ENCODE peak calls at places on chromosomes 11 and 22, in five cellular contexts. One of them, this sample, is unnamed.

GRCh38 chr22:46297151-46297819 is 615 bp downstream of the GTSE1 start:
- DNase-seq in HL-60: no peak
- DNase-seq in foreskin fibroblast: peak
- DNase-seq in endodermal cell: peak
- DNase-seq in iPS-NIHi11: peak
- DNase-seq in this sample: no peak

GRCh38 chr11:27166130-27166529 is 125.5 kb downstream of the BBOX1 start:
- DNase-seq in HL-60: no peak
- DNase-seq in foreskin fibroblast: no peak
- DNase-seq in endodermal cell: no peak
- DNase-seq in iPS-NIHi11: no peak
- DNase-seq in this sample: no peak

GRCh38 chr11:504053-504993 is 2.7 kb downstream of the RNH1 start:
- DNase-seq in HL-60: peak
- DNase-seq in foreskin fibroblast: peak
- DNase-seq in endodermal cell: peak
- DNase-seq in iPS-NIHi11: peak
- DNase-seq in this sample: no peak

GRCh38 chr11:88482871-88483301 is 145.3 kb upstream of the CTSC start:
- DNase-seq in HL-60: no peak
- DNase-seq in foreskin fibroblast: no peak
- DNase-seq in endodermal cell: no peak
- DNase-seq in iPS-NIHi11: no peak
- DNase-seq in this sample: no peak

GRCh38 chr11:108817971-108818370 is 153.1 kb downstream of the DDX10 start:
- DNase-seq in HL-60: no peak
- DNase-seq in foreskin fibroblast: no peak
- DNase-seq in endodermal cell: no peak
- DNase-seq in iPS-NIHi11: no peak
- DNase-seq in this sample: no peak

GRCh38 chr11:1734571-1735081 is 15.8 kb downstream of the IFITM10 start:
- DNase-seq in HL-60: no peak
- DNase-seq in foreskin fibroblast: no peak
- DNase-seq in endodermal cell: peak
- DNase-seq in iPS-NIHi11: no peak
- DNase-seq in this sample: no peak

GRCh38 chr11:116692318-116693106 is 80.3 kb downstream of the BUD13 start:
- DNase-seq in HL-60: no peak
- DNase-seq in foreskin fibroblast: no peak
- DNase-seq in endodermal cell: peak
- DNase-seq in iPS-NIHi11: no peak
- DNase-seq in this sample: no peak

GRCh38 chr11:69801513-69802335 is 17.5 kb downstream of the FGF3 start:
- DNase-seq in HL-60: no peak
- DNase-seq in foreskin fibroblast: no peak
- DNase-seq in endodermal cell: peak
- DNase-seq in iPS-NIHi11: peak
- DNase-seq in this sample: no peak

GRCh38 chr11:10308208-10308954 is 3.5 kb downstream of the ADM start:
- DNase-seq in HL-60: no peak
- DNase-seq in foreskin fibroblast: no peak
- DNase-seq in endodermal cell: peak
- DNase-seq in iPS-NIHi11: no peak
- DNase-seq in this sample: no peak

GRCh38 chr11:69892237-69892985 is 73.2 kb upstream of the FGF3 start:
- DNase-seq in HL-60: no peak
- DNase-seq in foreskin fibroblast: no peak
- DNase-seq in endodermal cell: peak
- DNase-seq in iPS-NIHi11: peak
- DNase-seq in this sample: no peak

GRCh38 chr11:43576834-43577521 is 103.6 kb upstream of the HSD17B12 start:
- DNase-seq in HL-60: no peak
- DNase-seq in foreskin fibroblast: no peak
- DNase-seq in endodermal cell: peak
- DNase-seq in iPS-NIHi11: peak
- DNase-seq in this sample: no peak

GRCh38 chr11:118415739-118416068 is 14.3 kb downstream of the ATP5MG start:
- DNase-seq in HL-60: no peak
- DNase-seq in foreskin fibroblast: peak
- DNase-seq in endodermal cell: peak
- DNase-seq in iPS-NIHi11: peak
- DNase-seq in this sample: no peak

GRCh38 chr11:45237666-45238348 is 48.3 kb downstream of the SYT13 start:
- DNase-seq in HL-60: no peak
- DNase-seq in foreskin fibroblast: no peak
- DNase-seq in endodermal cell: no peak
- DNase-seq in iPS-NIHi11: peak
- DNase-seq in this sample: no peak

GRCh38 chr11:9527481-9528140 is 45.9 kb upstream of the WEE1 start:
- DNase-seq in HL-60: no peak
- DNase-seq in foreskin fibroblast: peak
- DNase-seq in endodermal cell: no peak
- DNase-seq in iPS-NIHi11: no peak
- DNase-seq in this sample: no peak

GRCh38 chr11:63711838-63712237 is 30.5 kb downstream of the RTN3 start:
- DNase-seq in HL-60: no peak
- DNase-seq in foreskin fibroblast: no peak
- DNase-seq in endodermal cell: no peak
- DNase-seq in iPS-NIHi11: no peak
- DNase-seq in this sample: no peak

GRCh38 chr11:70517996-70518907 is 119.9 kb downstream of the CTTN start:
- DNase-seq in HL-60: no peak
- DNase-seq in foreskin fibroblast: peak
- DNase-seq in endodermal cell: no peak
- DNase-seq in iPS-NIHi11: no peak
- DNase-seq in this sample: no peak

GRCh38 chr22:24134090-24134846 is 47.0 kb upstream of the SUSD2 start:
- DNase-seq in HL-60: no peak
- DNase-seq in foreskin fibroblast: no peak
- DNase-seq in endodermal cell: peak
- DNase-seq in iPS-NIHi11: no peak
- DNase-seq in this sample: no peak

GRCh38 chr11:34278708-34279297 is 79.0 kb downstream of the ABTB2 start:
- DNase-seq in HL-60: no peak
- DNase-seq in foreskin fibroblast: no peak
- DNase-seq in endodermal cell: no peak
- DNase-seq in iPS-NIHi11: no peak
- DNase-seq in this sample: no peak

GRCh38 chr22:24433868-24434471 is 6.6 kb downstream of the ADORA2A start:
- DNase-seq in HL-60: peak
- DNase-seq in foreskin fibroblast: peak
- DNase-seq in endodermal cell: peak
- DNase-seq in iPS-NIHi11: no peak
- DNase-seq in this sample: no peak

GRCh38 chr22:37203354-37204044 is 8.8 kb downstream of the SSTR3 start:
- DNase-seq in HL-60: no peak
- DNase-seq in foreskin fibroblast: no peak
- DNase-seq in endodermal cell: no peak
- DNase-seq in iPS-NIHi11: no peak
- DNase-seq in this sample: no peak

GRCh38 chr11:62337682-62338181 is 484 bp downstream of the ASRGL1 start:
- DNase-seq in HL-60: no peak
- DNase-seq in foreskin fibroblast: no peak
- DNase-seq in endodermal cell: peak
- DNase-seq in iPS-NIHi11: peak
- DNase-seq in this sample: no peak

GRCh38 chr22:30763815-30764686 is 69.4 kb downstream of the OSBP2 start:
- DNase-seq in HL-60: peak
- DNase-seq in foreskin fibroblast: peak
- DNase-seq in endodermal cell: peak
- DNase-seq in iPS-NIHi11: peak
- DNase-seq in this sample: no peak

GRCh38 chr11:68212421-68213134 is 518 bp downstream of the KMT5B start:
- DNase-seq in HL-60: no peak
- DNase-seq in foreskin fibroblast: peak
- DNase-seq in endodermal cell: peak
- DNase-seq in iPS-NIHi11: peak
- DNase-seq in this sample: no peak

GRCh38 chr11:10568486-10568941 is at the start of gene LYVE1:
- DNase-seq in HL-60: no peak
- DNase-seq in foreskin fibroblast: no peak
- DNase-seq in endodermal cell: no peak
- DNase-seq in iPS-NIHi11: no peak
- DNase-seq in this sample: no peak

GRCh38 chr11:70790671-70791300 is 392.5 kb downstream of the CTTN start:
- DNase-seq in HL-60: no peak
- DNase-seq in foreskin fibroblast: no peak
- DNase-seq in endodermal cell: peak
- DNase-seq in iPS-NIHi11: peak
- DNase-seq in this sample: no peak

GRCh38 chr11:2538951-2539735 is 94.3 kb downstream of the KCNQ1 start:
- DNase-seq in HL-60: no peak
- DNase-seq in foreskin fibroblast: no peak
- DNase-seq in endodermal cell: peak
- DNase-seq in iPS-NIHi11: no peak
- DNase-seq in this sample: no peak

GRCh38 chr11:2305862-2306823 is 4.3 kb downstream of the TSPAN32 start:
- DNase-seq in HL-60: no peak
- DNase-seq in foreskin fibroblast: peak
- DNase-seq in endodermal cell: peak
- DNase-seq in iPS-NIHi11: no peak
- DNase-seq in this sample: peak